ENCODE peak calls at places on chromosome 19, in five cellular contexts. I, E, Z, W and D are unnamed samples.

GRCh38 chr19:40945645-40946044 is 45.4 kb upstream of the CYP2B6 start:
- DNase-seq in I (no peak), Z (no peak), W (no peak), E (no peak), D (no peak)

GRCh38 chr19:3499738-3500428 is 591 bp downstream of the DOHH start:
- DNase-seq in E (no peak), I (no peak), Z (no peak), W (no peak), D (no peak)

GRCh38 chr19:38384209-38385027 is 3.4 kb downstream of the GGN start:
- DNase-seq in W (no peak), E (no peak), Z (no peak), I (peak; percentile 39), D (peak; percentile 76)

GRCh38 chr19:1968279-1969175 is 27.6 kb downstream of the CSNK1G2 start:
- DNase-seq in I (no peak), Z (no peak), E (no peak), W (no peak), D (no peak)

GRCh38 chr19:15403151-15403531 is 15.6 kb downstream of the AKAP8L start:
- DNase-seq in I (no peak), E (no peak), Z (no peak), W (no peak), D (no peak)

GRCh38 chr19:53545271-53546065 is 7.5 kb downstream of the ZNF331 start:
- DNase-seq in E (no peak), Z (no peak), W (no peak), I (peak; percentile 59), D (no peak)

GRCh38 chr19:1921825-1922224 is 16.6 kb downstream of the ADAT3 start:
- DNase-seq in W (no peak), I (no peak), Z (no peak), E (no peak), D (no peak)

GRCh38 chr19:50820549-50821247 is 2.9 kb downstream of the KLK1 start:
- DNase-seq in I (no peak), E (no peak), Z (peak; percentile 30), W (no peak), D (no peak)

GRCh38 chr19:38433268-38433733 is at the start of gene RYR1:
- DNase-seq in E (no peak), W (peak; percentile 69), I (no peak), Z (peak; percentile 88), D (peak; percentile 92)

GRCh38 chr19:23116802-23117571 is at the start of gene ZNF730:
- DNase-seq in W (no peak), E (peak; percentile 14), Z (peak; percentile 93), I (peak; percentile 85), D (peak; percentile 97)

GRCh38 chr19:6236310-6237291 is 43.2 kb downstream of the MLLT1 start:
- DNase-seq in W (no peak), E (no peak), I (no peak), Z (no peak), D (no peak)

GRCh38 chr19:34228347-34228746 is 26.0 kb upstream of the GARRE1 start:
- DNase-seq in Z (no peak), W (no peak), E (no peak), I (peak; percentile 45), D (no peak)

GRCh38 chr19:18091217-18091608 is 4.5 kb upstream of the IL12RB1 start:
- DNase-seq in Z (no peak), W (peak; percentile 88), E (peak; percentile 41), I (no peak), D (no peak)

GRCh38 chr19:19077103-19077502 is 13.3 kb downstream of the SLC25A42 start:
- DNase-seq in I (no peak), Z (no peak), W (no peak), E (no peak), D (no peak)

GRCh38 chr19:42023121-42023942 is 29.3 kb upstream of the ATP1A3 start:
- DNase-seq in E (no peak), Z (peak; percentile 35), I (peak; percentile 38), W (no peak), D (peak; percentile 65)

GRCh38 chr19:1239420-1239795 is 1.6 kb upstream of the CBARP start:
- DNase-seq in W (no peak), Z (no peak), E (no peak), I (no peak), D (no peak)

GRCh38 chr19:46555684-46556083 is 45.4 kb upstream of the CALM3 start:
- DNase-seq in W (no peak), E (no peak), I (no peak), Z (no peak), D (no peak)

GRCh38 chr19:30209617-30210600 is 162.3 kb upstream of the ZNF536 start:
- DNase-seq in W (no peak), E (no peak), I (no peak), Z (no peak), D (no peak)

GRCh38 chr19:20038358-20039202 is 725 bp downstream of the ZNF682 start:
- DNase-seq in E (no peak), W (no peak), I (peak; percentile 18), Z (no peak), D (no peak)

GRCh38 chr19:40365613-40366401 is 17.3 kb downstream of the PLD3 start:
- DNase-seq in E (peak; percentile 35), W (peak; percentile 66), Z (peak; percentile 94), I (peak; percentile 42), D (peak; percentile 96)

GRCh38 chr19:40305403-40305802 is 20.3 kb upstream of the AKT2 start:
- DNase-seq in Z (peak; percentile 83), E (peak; percentile 26), W (peak; percentile 80), I (peak; percentile 93), D (peak; percentile 73)

GRCh38 chr19:51022526-51022925 is 3.0 kb upstream of the KLK10 start:
- DNase-seq in W (no peak), Z (no peak), I (no peak), E (no peak), D (no peak)

GRCh38 chr19:58003153-58003828 is 671 bp upstream of the ZNF606 start:
- DNase-seq in Z (no peak), E (no peak), W (no peak), I (peak; percentile 9), D (no peak)

GRCh38 chr19:8566855-8567254 is 10.4 kb downstream of the MYO1F start:
- DNase-seq in Z (no peak), W (no peak), I (no peak), E (no peak), D (no peak)